ENCODE peak calls at places on chromosomes 11 and 22, in four cellular contexts. U is pancreas, F is epithelial cell of esophagus, A is renal cortical epithelial cell. L is an unnamed sample.

GRCh38 chr11:75334402-75334891 is 17.0 kb downstream of the ARRB1 start:
- DNase-seq in A (no peak), U (no peak), F (peak), L (no peak)

GRCh38 chr11:16001899-16002426 is 354.4 kb downstream of the SOX6 start:
- DNase-seq in A (peak), F (peak), U (no peak), L (no peak)

GRCh38 chr11:105456950-105457349 is 152.9 kb upstream of the GRIA4 start:
- DNase-seq in A (no peak), F (no peak), U (no peak), L (no peak)

GRCh38 chr11:112113539-112114457 is 27.1 kb downstream of the SDHD start:
- DNase-seq in A (peak), F (peak), U (no peak), L (no peak)

GRCh38 chr11:33910261-33910959 is 18.5 kb upstream of the LMO2 start:
- DNase-seq in U (no peak), F (no peak), A (no peak), L (no peak)

GRCh38 chr22:47395481-47395880 is 633.0 kb downstream of the TBC1D22A start:
- DNase-seq in A (no peak), F (no peak), U (no peak), L (no peak)

GRCh38 chr11:86990520-86990919 is 35.3 kb upstream of the FZD4 start:
- DNase-seq in U (no peak), A (peak), F (peak), L (no peak)

GRCh38 chr11:37109205-37109585 is 511.2 kb upstream of the RAG2 start:
- DNase-seq in A (no peak), F (peak), U (no peak), L (no peak)

GRCh38 chr11:74559110-74559933 is 33.1 kb upstream of the POLD3 start:
- DNase-seq in F (no peak), U (no peak), A (peak), L (no peak)

GRCh38 chr11:130159657-130160459 is at the start of gene ST14:
- DNase-seq in A (no peak), U (peak), F (peak), L (no peak)

GRCh38 chr22:39185601-39186012 is 33.1 kb upstream of the CBX7 start:
- DNase-seq in A (no peak), U (peak), F (no peak), L (no peak)

GRCh38 chr11:1760351-1761109 is 3.2 kb downstream of the CTSD start:
- DNase-seq in A (peak), F (no peak), U (peak), L (peak)

GRCh38 chr11:14634813-14635212 is 8.8 kb upstream of the PDE3B start:
- DNase-seq in F (no peak), A (no peak), U (no peak), L (no peak)

GRCh38 chr11:34890812-34891211 is 25.4 kb downstream of the APIP start:
- DNase-seq in A (peak), U (no peak), F (peak), L (no peak)

GRCh38 chr22:43945632-43946390 is 9.4 kb upstream of the SAMM50 start:
- DNase-seq in U (no peak), A (peak), F (peak), L (peak)